ENCODE peak calls at places on chromosomes 1 and 21, in ten cellular contexts. T is stimulated activated CD4-positive, alpha-beta T cell treated with anti-CD3 and anti-CD28 coated beads, Interleukin-12 subunit alpha, Interleukin-12 subunit beta, amount 100 ng/mL, for 4 hours; P is bronchial epithelial cell; O is Calu3; D is cardiac muscle cell; A is PC-9; Q is NCI-H226; B is HTR-8/SVneo; K is HEK293T; E is iris pigment epithelial cell. H is an unnamed sample.

GRCh38 chr21:38989745-38990423 is 184.2 kb downstream of the ETS2 start:
- DNase-seq in T (no peak), P (peak; percentile 91), O (no peak), D (peak; percentile 80), A (no peak), Q (no peak), B (no peak), K (peak; percentile 64), E (peak; percentile 86), H (no peak)

GRCh38 chr1:25599969-25600610 is 16.5 kb upstream of the MAN1C1 start:
- DNase-seq in T (no peak), P (no peak), O (no peak), D (no peak), A (no peak), Q (no peak), B (no peak), K (no peak), E (no peak), H (no peak)

GRCh38 chr1:44293761-44294315 is 61.2 kb downstream of the ERI3 start:
- DNase-seq in T (no peak), P (no peak), O (no peak), D (no peak), A (no peak), Q (no peak), B (no peak), K (no peak), E (no peak), H (no peak)

GRCh38 chr1:65150583-65151263 is 2.7 kb downstream of the AK4 start:
- DNase-seq in T (no peak), P (no peak), O (no peak), D (no peak), A (no peak), Q (no peak), B (no peak), K (no peak), E (no peak), H (no peak)

GRCh38 chr21:32475162-32475812 is 62.8 kb downstream of the EVA1C start:
- DNase-seq in T (no peak), P (no peak), O (no peak), D (no peak), A (no peak), Q (no peak), B (no peak), K (no peak), E (peak; percentile 93), H (no peak)

GRCh38 chr1:41791667-41792484 is 126.8 kb downstream of the HIVEP3 start:
- DNase-seq in T (no peak), P (no peak), O (no peak), D (no peak), A (no peak), Q (no peak), B (no peak), K (no peak), E (no peak), H (no peak)

GRCh38 chr1:69568435-69569280 is 936 bp downstream of the LRRC7 start:
- DNase-seq in T (no peak), P (no peak), O (no peak), D (peak; percentile 15), A (no peak), Q (peak; percentile 19), B (peak; percentile 4), K (peak; percentile 19), E (peak; percentile 1), H (peak; percentile 9)

GRCh38 chr1:55580845-55581332 is 365.7 kb upstream of the USP24 start:
- DNase-seq in T (no peak), P (peak; percentile 78), O (no peak), D (no peak), A (peak; percentile 81), Q (peak; percentile 77), B (no peak), K (no peak), E (peak; percentile 94), H (peak; percentile 17)

GRCh38 chr21:36861924-36862323 is 104.5 kb downstream of the HLCS start:
- DNase-seq in T (no peak), P (peak; percentile 7), O (no peak), D (no peak), A (no peak), Q (peak; percentile 46), B (no peak), K (no peak), E (no peak), H (no peak)

GRCh38 chr1:89200668-89201488 is 2.1 kb upstream of the GBP4 start:
- DNase-seq in T (no peak), P (no peak), O (no peak), D (no peak), A (no peak), Q (no peak), B (no peak), K (no peak), E (peak; percentile 4), H (no peak)